ENCODE peak calls at places on chromosomes 6 and 20, in seven cellular contexts. I, Q, G, D, U, E and M are unnamed samples.
A peak's percentile ranks its signal among the peaks of the same experiment; 100 is the strongest.

GRCh38 chr20:59248031-59248684 is 52.3 kb upstream of the EDN3 start:
- DNase-seq in I (no peak), Q (no peak), G (peak; percentile 9), D (no peak), U (no peak), E (peak; percentile 5), M (no peak)

GRCh38 chr6:46736913-46737312 is 1.7 kb upstream of the PLA2G7 start:
- DNase-seq in I (no peak), Q (no peak), G (no peak), D (no peak), U (no peak), E (no peak), M (no peak)

GRCh38 chr20:14888172-14888571 is 550.8 kb upstream of the FLRT3 start:
- DNase-seq in I (no peak), Q (no peak), G (no peak), D (no peak), U (no peak), E (no peak), M (no peak)

GRCh38 chr6:113855500-113856010 is 1.6 kb upstream of the MARCKS start:
- DNase-seq in I (no peak), Q (no peak), G (peak; percentile 52), D (no peak), U (peak; percentile 17), E (peak; percentile 59), M (no peak)

GRCh38 chr20:21340991-21341722 is 38.0 kb downstream of the XRN2 start:
- DNase-seq in I (no peak), Q (no peak), G (no peak), D (no peak), U (no peak), E (no peak), M (no peak)

GRCh38 chr6:160139420-160139851 is 17.8 kb downstream of the SLC22A1 start:
- DNase-seq in I (no peak), Q (no peak), G (peak; percentile 93), D (no peak), U (no peak), E (peak; percentile 96), M (no peak)

GRCh38 chr6:137903933-137904821 is 37.1 kb downstream of the TNFAIP3 start:
- DNase-seq in I (no peak), Q (peak; percentile 49), G (peak; percentile 74), D (no peak), U (no peak), E (peak; percentile 52), M (no peak)

GRCh38 chr6:26054659-26054936 is 32.6 kb upstream of the HFE start:
- DNase-seq in I (no peak), Q (no peak), G (no peak), D (no peak), U (no peak), E (no peak), M (no peak)

GRCh38 chr20:34884260-34884659 is 7.8 kb downstream of the ACSS2 start:
- DNase-seq in I (no peak), Q (no peak), G (no peak), D (no peak), U (no peak), E (no peak), M (no peak)

GRCh38 chr6:47362857-47363461 is 53.3 kb upstream of the TNFRSF21 start:
- DNase-seq in I (no peak), Q (no peak), G (no peak), D (no peak), U (no peak), E (no peak), M (no peak)

GRCh38 chr20:42046686-42047085 is 428.5 kb upstream of the CHD6 start:
- DNase-seq in I (no peak), Q (no peak), G (no peak), D (no peak), U (no peak), E (no peak), M (no peak)